ENCODE peak calls at places on chromosomes 7 and 10, in nine cellular contexts. J is neural progenitor cell, C is ascending aorta, G is PC-9, O is pancreas, M is heart right ventricle, T is transverse colon, V is cardiac muscle cell, Y is tibial nerve. D is an unnamed sample.

GRCh38 chr10:27998954-27999275 is at the start of gene ODAD2:
- DNase-seq in C (no peak), T (no peak), G (no peak), J (no peak), O (no peak), M (no peak), Y (no peak), V (no peak), D (no peak)

GRCh38 chr7:36851382-36851781 is 127.1 kb upstream of the AOAH start:
- DNase-seq in O (no peak), J (no peak), T (no peak), Y (no peak), G (no peak), C (no peak), M (no peak), V (no peak), D (no peak)

GRCh38 chr10:5534051-5534821 is 9.5 kb downstream of the CALML3 start:
- DNase-seq in J (no peak), Y (no peak), T (peak; percentile 4), O (no peak), G (no peak), C (no peak), V (no peak), M (no peak), D (no peak)

GRCh38 chr7:80087051-80087767 is 47.4 kb upstream of the GNAI1 start:
- DNase-seq in Y (no peak), T (no peak), C (no peak), J (no peak), O (no peak), G (no peak), M (no peak), V (no peak), D (no peak)

GRCh38 chr10:73931767-73932624 is 21.1 kb downstream of the PLAU start:
- DNase-seq in O (peak; percentile 45), M (no peak), C (no peak), Y (no peak), T (no peak), V (no peak), G (peak; percentile 93), J (no peak), D (no peak)

GRCh38 chr7:111730476-111731300 is 168.4 kb upstream of the IMMP2L start:
- DNase-seq in T (no peak), G (no peak), O (no peak), Y (no peak), C (no peak), M (no peak), J (peak; percentile 66), V (peak; percentile 39), D (no peak)

GRCh38 chr10:102418612-102419560 is at the start of gene PSD:
- DNase-seq in Y (no peak), O (no peak), M (no peak), J (peak; percentile 91), C (no peak), G (no peak), V (peak; percentile 32), T (no peak), D (no peak)

GRCh38 chr10:62178568-62178967 is 90.1 kb downstream of the RTKN2 start:
- DNase-seq in M (no peak), J (no peak), T (no peak), G (no peak), O (no peak), V (no peak), Y (no peak), C (no peak), D (no peak)

GRCh38 chr7:24283559-24283899 is 461 bp upstream of the NPY start:
- DNase-seq in T (no peak), V (no peak), O (no peak), M (no peak), J (peak; percentile 15), C (no peak), Y (no peak), G (no peak), D (no peak)

GRCh38 chr10:44759122-44759521 is 152.0 kb upstream of the TMEM72 start:
- DNase-seq in Y (no peak), G (no peak), J (no peak), T (no peak), M (no peak), V (no peak), O (no peak), C (no peak), D (no peak)

GRCh38 chr7:36128448-36129047 is 24.5 kb upstream of the EEPD1 start:
- DNase-seq in V (no peak), G (peak; percentile 82), C (peak; percentile 59), Y (peak; percentile 76), M (peak; percentile 75), T (peak; percentile 86), O (peak; percentile 92), J (no peak), D (peak; percentile 84)

GRCh38 chr7:158166386-158167340 is 421.0 kb downstream of the PTPRN2 start:
- DNase-seq in T (no peak), G (no peak), C (no peak), O (no peak), J (no peak), Y (no peak), M (no peak), V (no peak), D (no peak)
- H3K9me3 ChIP-seq in T (no peaks in the 10 kb centered on the region), G (no peaks in the 10 kb centered on the region), C (no peaks in the 10 kb centered on the region), O (no peaks in the 10 kb centered on the region), J (no peaks in the 10 kb centered on the region), Y (no peaks in the 10 kb centered on the region), M (peaks cover 33% of the 10 kb centered on the region), V (no peaks in the 10 kb centered on the region), D (no peaks in the 10 kb centered on the region)

DNA sequence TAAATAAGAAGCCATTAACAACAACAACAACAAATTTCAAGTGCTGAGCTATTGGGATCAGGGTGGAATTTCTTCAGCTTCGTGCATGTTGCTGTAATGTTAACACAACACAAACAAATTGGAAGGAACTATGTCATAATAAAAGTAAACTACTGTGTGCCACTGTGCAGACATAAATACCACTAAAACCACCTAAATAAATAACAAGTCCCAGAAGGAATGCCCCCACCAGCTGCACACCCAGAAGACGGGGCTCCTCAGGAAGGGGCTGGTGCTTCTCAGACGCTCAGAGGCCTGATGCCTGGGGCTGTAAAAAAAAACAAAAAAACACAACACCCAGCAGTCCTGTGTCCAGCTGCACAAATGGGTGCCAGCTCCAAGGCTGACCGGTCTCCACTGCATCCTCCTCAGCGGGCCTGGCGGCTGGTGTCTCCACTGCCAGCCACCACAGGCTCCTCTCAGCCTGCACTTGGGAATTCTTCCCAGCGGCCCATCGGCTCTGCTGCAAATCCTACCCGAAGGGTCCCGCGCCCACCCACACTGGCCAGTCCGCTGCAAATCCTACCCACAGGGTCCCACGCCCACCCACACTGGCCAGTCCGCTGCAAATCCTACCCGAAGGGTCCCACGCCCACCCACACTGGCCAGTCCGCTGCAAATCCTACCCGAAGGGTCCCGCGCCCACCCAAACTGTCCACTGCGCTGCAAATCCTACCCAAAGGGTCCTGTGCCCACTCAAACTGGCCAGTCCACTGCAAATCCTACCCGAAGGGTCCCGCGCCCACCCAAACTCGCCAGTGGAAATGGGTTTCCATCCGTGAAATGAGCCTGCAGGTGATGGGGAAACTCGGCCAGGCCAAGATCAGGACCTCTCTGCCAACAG is 35.8 kb upstream of the DNAAF5 start:
- DNase-seq in M (no peak), Y (no peak), O (no peak), C (no peak), G (no peak), T (peak; percentile 2), J (no peak), V (no peak), D (no peak)
- H3K9me3 ChIP-seq in M (peaks cover 51% of the 10 kb centered on the region), Y (no peaks in the 10 kb centered on the region), O (no peaks in the 10 kb centered on the region), C (peaks cover 3% of the 10 kb centered on the region), G (peaks cover 20% of the 10 kb centered on the region), T (peaks cover 19% of the 10 kb centered on the region), J (peaks cover 4% of the 10 kb centered on the region), V (no peaks in the 10 kb centered on the region), D (no peaks in the 10 kb centered on the region)

GRCh38 chr7:14242186-14242585 is 252.7 kb upstream of the ETV1 start:
- DNase-seq in V (peak; percentile 45), Y (no peak), C (no peak), G (no peak), T (no peak), O (no peak), M (no peak), J (peak; percentile 42), D (no peak)
- H3K9me3 ChIP-seq in V (no peaks in the 10 kb centered on the region), Y (no peaks in the 10 kb centered on the region), C (no peaks in the 10 kb centered on the region), G (no peaks in the 10 kb centered on the region), T (no peaks in the 10 kb centered on the region), O (no peaks in the 10 kb centered on the region), M (no peaks in the 10 kb centered on the region), J (no peaks in the 10 kb centered on the region), D (no peaks in the 10 kb centered on the region)

GRCh38 chr10:1870491-1870890 is 133.2 kb upstream of the ADARB2 start:
- DNase-seq in M (no peak), J (no peak), T (no peak), G (no peak), C (no peak), V (no peak), O (no peak), Y (no peak), D (no peak)
- H3K9me3 ChIP-seq in M (peaks cover 3% of the 10 kb centered on the region), J (no peaks in the 10 kb centered on the region), T (no peaks in the 10 kb centered on the region), G (no peaks in the 10 kb centered on the region), C (no peaks in the 10 kb centered on the region), V (no peaks in the 10 kb centered on the region), O (no peaks in the 10 kb centered on the region), Y (no peaks in the 10 kb centered on the region), D (no peaks in the 10 kb centered on the region)

DNA sequence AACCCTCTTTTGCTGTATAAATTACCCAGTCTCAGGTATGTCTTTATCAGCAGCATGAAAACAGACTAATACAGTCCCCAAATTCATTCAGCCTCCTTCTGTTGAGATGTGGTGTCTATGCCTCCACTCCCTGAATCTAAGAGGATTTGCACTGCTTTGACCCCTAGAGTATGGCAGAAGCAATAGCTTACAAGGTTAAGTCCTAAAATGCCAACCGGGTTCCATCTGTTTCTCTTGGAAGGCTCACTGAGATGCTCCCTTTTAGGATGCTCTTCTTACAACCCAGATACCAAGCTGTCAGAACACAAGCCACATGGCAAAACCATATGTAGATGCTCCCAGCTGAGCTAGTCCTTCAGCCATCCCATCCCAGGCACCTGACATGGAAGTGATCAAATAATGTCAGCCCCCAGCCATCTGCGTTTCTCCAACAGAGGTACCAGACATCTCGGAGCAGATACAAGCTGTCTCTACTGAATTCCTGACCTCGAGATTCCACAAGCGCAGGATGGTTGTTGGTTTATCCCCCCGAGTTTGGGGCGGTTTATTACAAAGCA is 20.2 kb downstream of the CALN1 start:
- DNase-seq in C (no peak), O (no peak), M (no peak), G (no peak), T (no peak), V (no peak), Y (no peak), J (no peak), D (no peak)
- H3K9me3 ChIP-seq in C (no peaks in the 10 kb centered on the region), O (no peaks in the 10 kb centered on the region), M (no peaks in the 10 kb centered on the region), G (no peaks in the 10 kb centered on the region), T (no peaks in the 10 kb centered on the region), V (no peaks in the 10 kb centered on the region), Y (no peaks in the 10 kb centered on the region), J (no peaks in the 10 kb centered on the region), D (no peaks in the 10 kb centered on the region)

D was measured in uterus.